ENCODE peak calls at places on chromosomes 12 and 14, in four cellular contexts. U is A549, S is upper lobe of left lung, F is suprapubic skin. K is an unnamed sample.

GRCh38 chr12:113994051-113994450 is 27.9 kb upstream of the RBM19 start:
- DNase-seq in U (no peak), S (no peak), F (no peak), K (no peak)

GRCh38 chr12:68882251-68882964 is 50.6 kb downstream of the CPM start:
- DNase-seq in U (no peak), S (no peak), F (no peak), K (no peak)

GRCh38 chr14:50624447-50624846 is 43.7 kb downstream of the SAV1 start:
- DNase-seq in U (no peak), S (no peak), F (no peak), K (no peak)

GRCh38 chr14:69090187-69090789 is 62.6 kb downstream of the DCAF5 start:
- DNase-seq in U (peak), S (no peak), F (no peak), K (no peak)

GRCh38 chr12:116310082-116310481 is 32.6 kb upstream of the MED13L start:
- DNase-seq in U (no peak), S (no peak), F (no peak), K (no peak)

GRCh38 chr14:68927956-68928675 is 51.0 kb downstream of the ACTN1 start:
- DNase-seq in U (no peak), S (no peak), F (no peak), K (no peak)

GRCh38 chr12:52125499-52125900 is 46.0 kb downstream of the SMIM41 start:
- DNase-seq in U (no peak), S (no peak), F (peak), K (no peak)

GRCh38 chr12:62698701-62699101 is 232.1 kb downstream of the MON2 start:
- DNase-seq in U (no peak), S (no peak), F (no peak), K (no peak)

GRCh38 chr12:21559855-21560569 is 33.9 kb downstream of the SPX start:
- DNase-seq in U (peak), S (no peak), F (no peak), K (no peak)

GRCh38 chr12:127832172-127832571 is 434.8 kb upstream of the TMEM132C start:
- DNase-seq in U (no peak), S (no peak), F (no peak), K (no peak)

GRCh38 chr12:120394483-120395367 is 25.8 kb upstream of the MSI1 start:
- DNase-seq in U (no peak), S (peak), F (no peak), K (no peak)

GRCh38 chr12:120390540-120391120 is 21.7 kb upstream of the MSI1 start:
- DNase-seq in U (no peak), S (no peak), F (no peak), K (no peak)

DNA sequence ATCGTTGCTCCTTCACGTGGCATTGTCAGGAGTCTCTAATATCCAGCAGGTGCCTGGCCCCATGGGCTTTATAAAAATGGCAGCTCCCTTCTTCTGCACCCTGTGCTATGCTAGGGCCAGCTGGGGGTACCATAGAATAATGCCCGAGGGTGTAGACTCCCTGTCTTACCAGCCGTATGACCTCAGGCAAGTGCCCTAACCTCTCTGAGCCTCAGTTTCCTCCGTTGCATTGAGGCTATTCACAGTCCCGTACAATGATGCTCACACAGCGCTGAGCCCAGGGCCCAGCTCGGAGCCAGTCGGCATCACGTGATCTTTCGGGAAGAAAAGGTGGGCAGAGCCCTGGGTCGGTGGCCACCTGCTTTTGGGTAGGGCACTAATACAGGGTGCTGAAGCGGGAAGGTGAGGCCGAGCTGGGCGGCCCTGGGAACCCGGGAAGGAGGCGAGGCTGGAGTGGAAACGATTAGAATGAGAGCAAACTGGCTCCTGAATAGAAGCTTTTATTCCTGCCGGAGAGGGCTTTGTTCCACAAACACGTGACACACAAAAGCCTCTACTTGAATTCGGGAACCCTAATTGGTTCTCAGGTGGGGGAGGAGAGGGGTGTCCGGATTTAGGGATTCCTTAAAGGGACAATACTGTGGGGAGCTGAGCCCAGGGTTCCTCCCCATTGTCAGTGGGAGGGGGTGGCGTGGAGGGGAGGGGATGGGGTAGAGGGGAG is 19.9 kb upstream of the MSI1 start:
- DNase-seq in U (no peak), S (peak), F (no peak), K (no peak)
- H3K4me3 ChIP-seq in U (no peak), S (peak), F (peak), K (no peak)

DNA sequence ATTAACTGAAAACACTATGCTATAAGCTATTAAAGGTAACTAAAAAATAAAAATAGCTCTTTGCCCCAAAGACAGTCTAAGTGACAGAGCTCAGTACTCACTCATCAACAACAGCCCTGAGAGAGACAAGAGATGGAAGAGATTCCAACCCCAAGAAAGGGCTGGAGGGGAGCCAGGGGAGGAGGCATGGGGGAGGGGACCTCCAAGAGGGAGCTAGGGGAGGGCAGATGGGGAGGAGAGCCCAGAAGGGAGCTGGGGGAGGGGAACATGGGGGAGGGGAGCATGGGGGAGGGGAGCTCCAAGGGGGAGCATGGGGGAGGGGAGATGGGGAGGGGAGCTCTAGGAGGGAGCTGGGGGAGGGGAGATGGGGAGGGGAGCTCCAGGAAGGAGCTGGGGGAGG is 7.7 kb downstream of the SSH1 start:
- DNase-seq in U (peak), S (no peak), F (no peak), K (no peak)
- H3K27ac ChIP-seq in U (peak), S (peak), F (no peak), K (peak)

GRCh38 chr12:12701457-12701856 is 5.5 kb upstream of the GPR19 start:
- DNase-seq in U (no peak), S (no peak), F (no peak), K (no peak)

GRCh38 chr12:12693111-12693671 is 2.8 kb downstream of the GPR19 start:
- DNase-seq in U (no peak), S (no peak), F (no peak), K (no peak)

GRCh38 chr12:12699345-12699744 is 3.4 kb upstream of the GPR19 start:
- DNase-seq in U (no peak), S (no peak), F (no peak), K (no peak)

GRCh38 chr12:12700249-12700648 is 4.3 kb upstream of the GPR19 start:
- DNase-seq in U (no peak), S (no peak), F (no peak), K (no peak)

GRCh38 chr12:12696562-12697383 is 790 bp upstream of the GPR19 start:
- DNase-seq in U (peak), S (peak), F (peak), K (peak)
- TF ChIP-seq EP300 in U (no peak), S (no peak), F (no peak), K (no peak)

GRCh38 chr14:103125098-103126070 is 2.1 kb downstream of the TNFAIP2 start:
- DNase-seq in U (no peak), S (no peak), F (no peak), K (no peak)

GRCh38 chr14:103123128-103123633 is at the start of gene TNFAIP2:
- DNase-seq in U (peak), S (peak), F (peak), K (peak)

GRCh38 chr14:103124501-103125001 is 1.3 kb downstream of the TNFAIP2 start:
- DNase-seq in U (no peak), S (peak), F (no peak), K (no peak)

GRCh38 chr14:103122578-103123127 is 608 bp upstream of the TNFAIP2 start:
- DNase-seq in U (peak), S (no peak), F (no peak), K (no peak)

GRCh38 chr14:103123634-103124500 is 606 bp downstream of the TNFAIP2 start:
- DNase-seq in U (peak), S (peak), F (peak), K (peak)
- H3K4me3 ChIP-seq in U (peak), S (peak), F (peak), K (peak)

DNA sequence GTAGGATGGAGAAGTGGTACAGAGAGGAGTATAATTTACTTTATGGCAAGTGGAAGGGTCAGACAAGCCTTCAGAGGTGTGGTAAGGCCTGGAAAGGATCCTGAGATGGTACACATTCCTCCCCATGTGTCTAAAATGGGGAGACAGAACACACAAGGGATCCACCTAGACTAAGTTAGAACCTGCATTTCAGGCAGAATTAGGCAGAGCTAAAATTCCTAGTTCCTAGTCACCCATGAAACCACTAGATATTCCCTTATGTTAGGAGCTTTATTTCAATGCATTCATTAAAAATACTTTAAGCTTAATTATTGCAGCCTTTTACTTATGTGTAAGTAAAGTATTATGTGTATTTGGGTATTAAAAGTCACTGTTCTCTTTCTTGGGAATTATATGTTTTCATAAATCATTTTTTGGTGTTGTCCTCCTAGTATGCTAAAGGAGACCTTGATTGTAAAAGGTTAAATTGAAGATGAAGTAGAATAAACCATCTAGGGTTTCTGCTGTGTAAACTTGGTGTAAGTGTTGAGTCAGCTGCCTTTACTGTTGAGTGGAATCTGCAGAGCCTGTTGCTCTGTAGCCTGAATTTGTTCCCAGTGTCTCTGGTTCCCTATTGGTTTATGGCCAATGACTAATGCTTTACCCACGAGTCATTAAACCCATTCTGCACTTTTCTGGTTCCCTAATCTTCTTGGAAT is 423.2 kb downstream of the ATP23 start:
- DNase-seq in U (peak), S (no peak), F (no peak), K (no peak)
- H3K27ac ChIP-seq in U (peak), S (no peak), F (no peak), K (no peak)

GRCh38 chr14:25004389-25004809 is 45.5 kb downstream of the STXBP6 start:
- DNase-seq in U (no peak), S (no peak), F (no peak), K (no peak)
- TF ChIP-seq EP300 in U (no peak), S (no peak), F (no peak), K (no peak)

GRCh38 chr14:91366749-91367148 is 50.9 kb downstream of the CCDC88C start:
- DNase-seq in U (no peak), S (no peak), F (no peak), K (no peak)
- H3K4me3 ChIP-seq in U (no peak), S (no peak), F (no peak), K (no peak)

K was measured in tibial nerve.